ENCODE peak calls at places on chromosomes 3 and 15, in six cellular contexts. E is K562, S is A549, C is HCT116, M is GM12878, D is SK-N-SH. U is an unnamed sample.
A peak's percentile ranks its signal among the peaks of the same experiment; 100 is the strongest.

GRCh38 chr15:90388462-90389182 is 580 bp downstream of the IQGAP1 start:
- DNase-seq in S (peak; percentile 70), M (no peak), C (no peak), D (no peak), E (peak; percentile 63), U (peak; percentile 48)

GRCh38 chr15:74129411-74130088 is 836 bp upstream of the ISLR2 start:
- DNase-seq in C (no peak), S (no peak), E (no peak), M (no peak), D (peak; percentile 60), U (no peak)

GRCh38 chr3:194130807-194131589 is 5.0 kb upstream of the HES1 start:
- DNase-seq in C (no peak), M (peak; percentile 95), D (no peak), E (no peak), S (no peak), U (no peak)

GRCh38 chr3:138941259-138941885 is 5.6 kb downstream of the FOXL2 start:
- DNase-seq in E (peak; percentile 74), D (peak; percentile 74), S (peak; percentile 57), M (no peak), C (peak; percentile 32), U (no peak)

GRCh38 chr3:152356870-152357276 is 88.1 kb downstream of the MBNL1 start:
- DNase-seq in D (no peak), S (no peak), C (no peak), M (peak; percentile 61), E (no peak), U (no peak)

GRCh38 chr15:90062729-90063684 is 39.3 kb downstream of the IDH2 start:
- DNase-seq in C (no peak), D (no peak), M (no peak), E (no peak), S (no peak), U (no peak)

GRCh38 chr3:177483182-177483967 is 286.1 kb upstream of the TBL1XR1 start:
- DNase-seq in D (no peak), M (no peak), E (peak; percentile 67), S (no peak), C (peak; percentile 31), U (no peak)

GRCh38 chr15:40764766-40765136 is 883 bp downstream of the GCHFR start:
- DNase-seq in C (no peak), M (no peak), D (no peak), S (no peak), E (no peak), U (no peak)

GRCh38 chr3:126959144-126959920 is 23.6 kb upstream of the PLXNA1 start:
- DNase-seq in S (no peak), C (no peak), E (no peak), M (no peak), D (no peak), U (no peak)

GRCh38 chr15:65082303-65082958 is 5.9 kb downstream of the KBTBD13 start:
- DNase-seq in S (no peak), C (no peak), M (no peak), E (no peak), D (peak; percentile 39), U (no peak)

GRCh38 chr15:40471105-40471777 is 457 bp downstream of the CHST14 start:
- DNase-seq in E (no peak), S (no peak), C (no peak), M (no peak), D (no peak), U (peak; percentile 41)

GRCh38 chr3:196513697-196514349 is 1.3 kb downstream of the SMCO1 start:
- DNase-seq in E (no peak), S (no peak), C (no peak), D (no peak), M (no peak), U (no peak)

GRCh38 chr3:11915621-11916417 is 69.1 kb upstream of the TAMM41 start:
- DNase-seq in M (no peak), S (no peak), E (no peak), C (no peak), D (no peak), U (no peak)
- H3K9me3 ChIP-seq in M (no peaks in the 10 kb centered on the region), S (no peaks in the 10 kb centered on the region), E (no peaks in the 10 kb centered on the region), C (no peaks in the 10 kb centered on the region), D (no peaks in the 10 kb centered on the region), U (no peaks in the 10 kb centered on the region)

GRCh38 chr3:33211444-33211843 is 7.2 kb downstream of the SUSD5 start:
- DNase-seq in S (peak; percentile 51), C (peak; percentile 31), D (no peak), E (no peak), M (no peak), U (peak; percentile 96)
- TF ChIP-seq MAX in S (no peak), C (no peak), D (no peak), E (no peak), M (no peak), U (no peak)

GRCh38 chr3:75768303-75769017 is 16.9 kb downstream of the ZNF717 start:
- DNase-seq in M (no peak), E (no peak), C (no peak), S (no peak), D (no peak), U (no peak)
- H3K9me3 ChIP-seq in M (peaks cover 32% of the 10 kb centered on the region), E (no peaks in the 10 kb centered on the region), C (no peaks in the 10 kb centered on the region), S (peaks cover 21% of the 10 kb centered on the region), D (no peaks in the 10 kb centered on the region), U (no peaks in the 10 kb centered on the region)

DNA sequence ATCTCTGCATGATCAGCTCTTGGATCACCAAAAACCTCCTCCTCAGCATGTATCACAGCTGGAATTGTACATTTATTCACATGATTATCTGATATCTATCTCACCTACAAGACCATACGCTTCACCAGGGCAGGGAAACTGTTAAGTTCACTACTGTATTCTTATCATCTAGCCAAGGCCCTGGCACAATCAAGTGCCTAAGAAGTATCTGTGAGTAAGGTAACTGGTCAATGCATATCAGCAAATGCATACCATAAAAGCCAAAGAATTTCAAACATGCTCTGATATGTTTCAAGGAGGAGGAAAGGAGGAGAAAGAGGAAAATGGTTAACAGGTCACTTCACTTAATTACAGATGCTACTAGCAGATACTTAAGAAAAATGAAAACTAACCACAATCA is 158.4 kb downstream of the LIPC start:
- DNase-seq in C (no peak), D (no peak), E (no peak), S (no peak), M (no peak), U (no peak)
- TF ChIP-seq MAX in C (no peak), D (no peak), E (no peak), S (no peak), M (no peak), U (no peak)

GRCh38 chr15:79878078-79878705 is 18.6 kb downstream of the MTHFS start:
- DNase-seq in S (no peak), C (peak; percentile 28), M (no peak), D (no peak), E (no peak), U (no peak)
- H3K9me3 ChIP-seq in S (peaks cover 49% of the 10 kb centered on the region), C (peaks cover 30% of the 10 kb centered on the region), M (peaks cover 17% of the 10 kb centered on the region), D (peaks cover 10% of the 10 kb centered on the region), E (peaks cover 10% of the 10 kb centered on the region), U (no peaks in the 10 kb centered on the region)

GRCh38 chr15:99504071-99504822 is 61.5 kb upstream of the MEF2A start:
- DNase-seq in C (no peak), S (no peak), M (no peak), E (no peak), D (no peak), U (no peak)

GRCh38 chr15:99502661-99503060 is 63.1 kb upstream of the MEF2A start:
- DNase-seq in S (no peak), D (no peak), C (no peak), E (no peak), M (no peak), U (no peak)

GRCh38 chr15:99503411-99503810 is 62.4 kb upstream of the MEF2A start:
- DNase-seq in D (no peak), M (no peak), S (no peak), E (no peak), C (no peak), U (no peak)

GRCh38 chr15:99504823-99505551 is 60.8 kb upstream of the MEF2A start:
- DNase-seq in C (no peak), E (no peak), D (no peak), S (no peak), M (no peak), U (peak; percentile 55)

DNA sequence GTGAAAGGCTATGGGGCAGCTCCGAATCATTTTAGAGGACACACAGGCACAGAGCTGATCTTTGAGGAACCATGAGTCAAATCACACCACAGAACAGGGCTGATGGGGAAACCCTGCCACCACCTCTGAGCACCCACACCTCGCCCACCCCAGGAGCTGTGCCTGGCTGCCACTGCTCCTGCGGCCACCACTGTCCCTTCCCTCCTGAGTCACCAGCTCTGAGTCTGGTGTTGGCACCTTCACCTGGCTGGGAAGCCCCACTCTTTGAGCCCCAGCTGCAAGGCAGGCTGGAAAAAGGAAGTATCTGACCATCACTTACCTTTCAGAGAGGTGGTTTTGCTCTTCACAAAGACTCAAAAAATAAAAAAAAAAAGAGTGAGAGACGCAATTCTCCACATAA is 63.6 kb upstream of the MEF2A start:
- DNase-seq in S (no peak), D (no peak), E (no peak), C (no peak), M (peak; percentile 90), U (no peak)
- TF ChIP-seq MAX in S (no peak), D (no peak), E (no peak), C (no peak), M (peak; percentile 39), U (no peak)

GRCh38 chr3:84223512-84223911 is 735.3 kb upstream of the CADM2 start:
- DNase-seq in E (no peak), C (no peak), D (no peak), M (no peak), S (no peak), U (no peak)
- H3K9me3 ChIP-seq in E (no peaks in the 10 kb centered on the region), C (peaks cover 30% of the 10 kb centered on the region), D (peaks cover 8% of the 10 kb centered on the region), M (no peaks in the 10 kb centered on the region), S (peaks cover 8% of the 10 kb centered on the region), U (peaks cover 9% of the 10 kb centered on the region)

DNA sequence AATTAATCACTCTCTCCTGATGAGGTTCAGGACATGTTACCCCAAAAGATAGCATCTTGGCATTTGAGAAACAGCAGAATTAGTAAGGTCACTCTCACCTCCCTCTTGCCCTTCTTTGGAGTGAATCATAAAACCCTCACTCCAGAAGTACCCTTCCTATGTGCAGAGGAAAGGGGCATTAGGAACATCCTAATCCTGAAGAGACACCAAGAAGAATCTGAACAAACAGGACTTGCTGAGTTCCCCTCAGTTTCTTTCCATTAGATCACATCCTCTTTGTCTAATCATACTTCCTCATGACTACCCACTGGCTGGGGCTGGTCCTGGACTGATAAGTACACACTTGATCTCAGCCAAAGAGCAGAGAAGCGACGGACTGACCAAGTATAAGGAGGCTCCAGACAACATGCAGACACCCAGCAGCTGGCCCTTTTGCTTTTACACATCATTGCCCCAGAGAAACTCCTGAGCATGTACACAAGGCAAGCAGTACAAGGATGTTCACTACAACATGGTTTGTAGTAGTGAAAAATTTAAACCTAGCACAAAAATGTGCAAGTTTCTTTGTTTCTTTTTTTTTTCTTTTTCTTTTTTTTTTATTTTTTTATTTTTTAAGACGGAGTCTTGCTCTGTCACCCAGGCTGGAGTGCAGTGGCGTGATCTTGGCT is 15.0 kb upstream of the TM6SF1 start:
- DNase-seq in E (peak; percentile 87), C (no peak), M (no peak), S (no peak), D (no peak), U (peak; percentile 95)
- TF ChIP-seq MAX in E (no peak), C (no peak), M (no peak), S (no peak), D (no peak), U (no peak)

DNA sequence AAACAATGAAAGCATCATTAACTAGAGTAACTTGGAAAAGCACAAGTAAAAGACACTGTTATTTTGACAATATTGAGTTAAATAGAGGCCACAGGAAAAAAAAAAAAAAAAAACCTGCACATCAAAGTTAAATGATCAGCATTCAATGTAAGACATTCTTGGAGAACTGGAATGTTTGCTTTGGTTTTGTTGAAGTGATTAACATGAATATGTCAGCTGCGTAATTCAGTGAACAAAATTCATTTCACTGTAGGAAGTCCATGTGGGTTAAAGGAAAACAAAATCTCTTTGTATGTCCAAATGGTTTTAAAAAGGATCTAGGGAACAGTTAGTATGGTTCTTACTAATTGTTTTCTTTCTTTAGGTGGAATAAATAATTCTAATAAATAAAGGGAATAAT is 252.8 kb upstream of the CNTN6 start:
- DNase-seq in S (no peak), D (no peak), E (no peak), C (no peak), M (no peak), U (no peak)
- H3K9me3 ChIP-seq in S (no peaks in the 10 kb centered on the region), D (no peaks in the 10 kb centered on the region), E (no peaks in the 10 kb centered on the region), C (peaks cover 8% of the 10 kb centered on the region), M (no peaks in the 10 kb centered on the region), U (no peaks in the 10 kb centered on the region)